ENCODE peak calls at places on chromosomes 5 and 9, in nine cellular contexts. E is mucosa of gallbladder; Z is tibial nerve; J is H9; V is NCI-H460; S is CD4-positive, alpha-beta T cell; H is dorsolateral prefrontal cortex; M is neural crest cell; O is activated naive CD4-positive, alpha-beta T cell treated with anti-CD3 and anti-CD28 coated beads, Interleukin-2, amount 10 ng/mL, durations not matched to agents 7 days and 5 days. W is an unnamed sample.

GRCh38 chr5:134463991-134464760 is 52.5 kb upstream of the CDKN2AIPNL start:
- DNase-seq in E (no peak), J (no peak), Z (no peak), H (no peak), S (no peak), O (no peak), M (no peak), V (no peak), W (no peak)

GRCh38 chr9:110256392-110257096 is at the start of gene TXN:
- DNase-seq in M (peak; percentile 75), V (peak; percentile 97), H (peak; percentile 64), E (peak; percentile 89), Z (peak; percentile 79), J (peak; percentile 82), S (peak; percentile 59), O (peak; percentile 91), W (peak; percentile 53)

GRCh38 chr5:159878988-159879471 is 37.3 kb upstream of the ADRA1B start:
- DNase-seq in M (peak; percentile 26), S (no peak), H (peak; percentile 61), J (peak; percentile 84), V (peak; percentile 58), O (no peak), Z (peak; percentile 26), E (peak; percentile 45), W (no peak)

GRCh38 chr5:137265457-137265856 is 233.7 kb downstream of the SPOCK1 start:
- DNase-seq in M (no peak), Z (no peak), E (no peak), O (no peak), V (no peak), H (no peak), J (no peak), S (no peak), W (no peak)

GRCh38 chr5:89989831-89990230 is 419.7 kb downstream of the CETN3 start:
- DNase-seq in J (no peak), Z (no peak), O (no peak), H (no peak), M (no peak), S (no peak), V (no peak), E (no peak), W (no peak)

GRCh38 chr5:109924708-109925107 is 235.0 kb downstream of the MAN2A1 start:
- DNase-seq in S (no peak), J (no peak), Z (no peak), V (no peak), H (no peak), M (no peak), E (no peak), O (no peak), W (no peak)

GRCh38 chr5:90037646-90038045 is 371.9 kb downstream of the CETN3 start:
- DNase-seq in O (no peak), E (no peak), H (no peak), S (no peak), Z (no peak), M (no peak), V (no peak), J (no peak), W (no peak)

GRCh38 chr9:94919376-94920098 is 193.0 kb downstream of the AOPEP start:
- DNase-seq in O (peak; percentile 4), V (peak; percentile 76), E (no peak), J (no peak), Z (no peak), S (no peak), M (no peak), H (no peak), W (no peak)

W was measured in SIG-M5.